ENCODE peak calls at places on chromosomes 4 and X, in nine cellular contexts. K, U, A, M, Y, J, W, I and C are unnamed samples.

GRCh38 chrX:119676949-119677653 is 15.9 kb downstream of the SEPTIN6 start:
- DNase-seq in K (no peak), U (no peak), A (no peak), M (no peak), Y (no peak), J (no peak), W (no peak), I (no peak), C (no peak)

GRCh38 chr4:187578103-187578502 is 417.5 kb upstream of the ZFP42 start:
- DNase-seq in K (no peak), U (no peak), A (no peak), M (no peak), Y (no peak), J (no peak), W (no peak), I (no peak), C (no peak)

GRCh38 chr4:106587558-106587957 is 219.0 kb upstream of the GIMD1 start:
- DNase-seq in K (no peak), U (no peak), A (no peak), M (no peak), Y (no peak), J (no peak), W (no peak), I (no peak), C (no peak)

GRCh38 chrX:26262121-26262523 is 46.2 kb downstream of the MAGEB5 start:
- DNase-seq in K (no peak), U (no peak), A (no peak), M (no peak), Y (no peak), J (no peak), W (no peak), I (no peak), C (no peak)

GRCh38 chr4:115834441-115834840 is 721.0 kb upstream of the NDST4 start:
- DNase-seq in K (peak; percentile 28), U (no peak), A (no peak), M (no peak), Y (no peak), J (no peak), W (peak; percentile 11), I (no peak), C (no peak)

GRCh38 chrX:1481636-1482529 is 29.2 kb upstream of the ASMTL start:
- DNase-seq in K (peak; percentile 57), U (peak; percentile 71), A (peak; percentile 76), M (peak; percentile 30), Y (peak; percentile 83), J (peak; percentile 63), W (peak; percentile 72), I (peak; percentile 78), C (no peak)

GRCh38 chrX:69232945-69233344 is 67.7 kb upstream of the PJA1 start:
- DNase-seq in K (no peak), U (no peak), A (no peak), M (no peak), Y (no peak), J (no peak), W (no peak), I (no peak), C (no peak)

GRCh38 chr4:110049951-110050925 is 137.6 kb downstream of the EGF start:
- DNase-seq in K (peak; percentile 58), U (peak; percentile 8), A (peak; percentile 56), M (peak; percentile 60), Y (no peak), J (no peak), W (peak; percentile 40), I (no peak), C (no peak)

GRCh38 chrX:19647159-19647558 is 131.9 kb upstream of the MAP3K15 start:
- DNase-seq in K (no peak), U (no peak), A (no peak), M (no peak), Y (no peak), J (no peak), W (no peak), I (no peak), C (no peak)
- H3K27ac ChIP-seq in K (no peak overlapping the region), U (no peak overlapping the region), A (no peak overlapping the region), M (no peak overlapping the region), Y (no peak overlapping the region), J (no peak overlapping the region), W (no peak overlapping the region), I (no peak overlapping the region), C (no peak overlapping the region)

GRCh38 chr4:56662782-56663468 is 18.2 kb downstream of the HOPX start:
- DNase-seq in K (no peak), U (no peak), A (no peak), M (peak; percentile 29), Y (no peak), J (no peak), W (no peak), I (no peak), C (no peak)
- H3K9me3 ChIP-seq in K (no peaks in the 10 kb centered on the region), U (no peaks in the 10 kb centered on the region), A (no peaks in the 10 kb centered on the region), M (no peaks in the 10 kb centered on the region), Y (peaks cover 1% of the 10 kb centered on the region), J (no peaks in the 10 kb centered on the region), W (no peaks in the 10 kb centered on the region), I (no peaks in the 10 kb centered on the region), C (no peaks in the 10 kb centered on the region)

GRCh38 chrX:109533005-109533404 is 3.6 kb upstream of the NXT2 start:
- DNase-seq in K (no peak), U (no peak), A (no peak), M (no peak), Y (no peak), J (no peak), W (no peak), I (no peak), C (no peak)

GRCh38 chrX:109535578-109535977 is 1.1 kb upstream of the NXT2 start:
- DNase-seq in K (no peak), U (no peak), A (no peak), M (no peak), Y (no peak), J (no peak), W (no peak), I (no peak), C (no peak)

GRCh38 chrX:109536439-109537323 is at the start of gene NXT2:
- DNase-seq in K (peak; percentile 88), U (peak; percentile 86), A (peak; percentile 84), M (peak; percentile 97), Y (peak; percentile 94), J (peak; percentile 91), W (peak; percentile 93), I (peak; percentile 95), C (peak; percentile 87)

GRCh38 chrX:109533631-109534030 is 3.0 kb upstream of the NXT2 start:
- DNase-seq in K (no peak), U (no peak), A (no peak), M (no peak), Y (no peak), J (no peak), W (no peak), I (no peak), C (no peak)

GRCh38 chrX:109534933-109535332 is 1.7 kb upstream of the NXT2 start:
- DNase-seq in K (no peak), U (no peak), A (no peak), M (no peak), Y (no peak), J (no peak), W (no peak), I (no peak), C (no peak)
- H3K27ac ChIP-seq in K (no peak overlapping the region), U (no peak overlapping the region), A (no peak overlapping the region), M (no peak overlapping the region), Y (no peak overlapping the region), J (no peak overlapping the region), W (no peak overlapping the region), I (no peak overlapping the region), C (no peak overlapping the region)

GRCh38 chrX:22526339-22526738 is 253.6 kb downstream of the CBLL2 start:
- DNase-seq in K (no peak), U (no peak), A (no peak), M (no peak), Y (no peak), J (no peak), W (no peak), I (no peak), C (no peak)
- H3K9me3 ChIP-seq in K (no peaks in the 10 kb centered on the region), U (no peaks in the 10 kb centered on the region), A (no peaks in the 10 kb centered on the region), M (no peaks in the 10 kb centered on the region), Y (peaks cover 2% of the 10 kb centered on the region), J (no peaks in the 10 kb centered on the region), W (no peaks in the 10 kb centered on the region), I (no peaks in the 10 kb centered on the region), C (no peaks in the 10 kb centered on the region)

DNA sequence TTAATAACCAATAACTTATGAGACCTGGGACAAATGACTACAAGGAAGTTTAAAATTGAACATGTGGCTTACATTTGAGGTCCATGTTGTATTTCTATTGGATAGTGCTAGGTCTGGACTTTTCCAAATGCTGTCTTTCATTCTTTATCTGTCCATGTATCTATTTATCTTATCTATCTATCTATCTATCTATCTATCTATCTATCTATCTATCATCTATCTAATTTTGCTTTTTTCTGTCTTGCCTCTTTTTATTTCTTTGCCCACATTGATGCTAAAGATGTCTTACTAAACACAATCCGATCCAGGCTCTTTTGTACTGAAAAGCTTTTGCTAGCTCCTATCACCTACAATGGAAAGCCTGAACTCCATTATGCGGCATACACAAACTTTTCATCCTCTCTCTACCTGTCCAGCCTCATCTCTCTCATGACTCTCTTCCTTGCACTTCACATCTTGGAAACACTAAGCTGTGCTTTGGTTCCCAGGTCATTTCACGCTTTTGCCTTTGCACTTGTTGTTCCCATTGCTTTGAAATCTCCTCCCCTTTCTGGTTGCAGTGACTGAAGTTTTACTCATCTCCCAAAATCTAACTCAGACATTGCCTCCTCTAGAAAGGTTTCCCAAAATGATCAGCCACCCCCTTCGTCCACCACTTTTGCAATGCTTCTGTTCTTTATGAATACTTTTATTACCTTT is 107.2 kb downstream of the SYNPO2 start:
- DNase-seq in K (no peak), U (no peak), A (no peak), M (no peak), Y (no peak), J (no peak), W (no peak), I (no peak), C (no peak)
- H3K27ac ChIP-seq in K (no peak overlapping the region), U (no peak overlapping the region), A (no peak overlapping the region), M (no peak overlapping the region), Y (peak overlapping the region; percentile 76), J (no peak overlapping the region), W (peak overlapping the region; percentile 82), I (peak overlapping the region; percentile 84), C (no peak overlapping the region)

DNA sequence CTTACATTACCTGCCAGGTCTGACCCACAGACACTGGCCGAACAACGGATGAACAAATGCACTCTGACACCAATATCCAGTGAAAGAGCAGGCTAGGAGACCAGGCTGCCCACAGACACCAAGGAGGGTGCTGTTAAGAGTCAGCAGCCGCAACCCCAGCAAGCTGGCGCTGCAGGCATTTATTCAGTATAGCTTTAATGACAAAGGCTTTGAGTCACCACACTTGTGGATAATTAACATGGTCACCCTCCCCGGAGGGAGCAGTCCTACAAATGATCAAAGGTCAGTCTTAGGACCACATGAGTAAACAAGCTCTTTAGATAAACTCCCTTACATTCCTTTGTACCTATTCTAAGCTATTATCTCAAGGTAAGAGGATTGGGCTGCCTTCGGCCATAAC is 368.5 kb upstream of the GRID2 start:
- DNase-seq in K (no peak), U (no peak), A (no peak), M (no peak), Y (no peak), J (no peak), W (no peak), I (no peak), C (no peak)
- H3K9me3 ChIP-seq in K (no peaks in the 10 kb centered on the region), U (no peaks in the 10 kb centered on the region), A (no peaks in the 10 kb centered on the region), M (no peaks in the 10 kb centered on the region), Y (no peaks in the 10 kb centered on the region), J (no peaks in the 10 kb centered on the region), W (no peaks in the 10 kb centered on the region), I (no peaks in the 10 kb centered on the region), C (no peaks in the 10 kb centered on the region)